ENCODE peak calls at places on chromosomes 16 and 17, in eight cellular contexts. T is AG04450, F is PC-9, V is pancreas, G is sigmoid colon, Z is A549, A is astrocyte of the cerebellum, U is fibroblast of villous mesenchyme. B is an unnamed sample.

GRCh38 chr17:57999496-58000017 is 7.5 kb downstream of the SRSF1 start:
- DNase-seq in T (peak; percentile 57), F (peak; percentile 75), V (no peak), G (no peak), Z (peak; percentile 81), A (peak; percentile 65), U (peak; percentile 87), B (no peak)

GRCh38 chr17:35543856-35544255 is 6.4 kb upstream of the SLFN12L start:
- DNase-seq in T (no peak), F (no peak), V (no peak), G (no peak), Z (no peak), A (no peak), U (no peak), B (no peak)

GRCh38 chr17:47741109-47741792 is 8.2 kb downstream of the TBX21 start:
- DNase-seq in T (no peak), F (no peak), V (no peak), G (peak; percentile 35), Z (no peak), A (no peak), U (no peak), B (no peak)

GRCh38 chr17:60792250-60792898 is 114.7 kb downstream of the BCAS3 start:
- DNase-seq in T (no peak), F (no peak), V (no peak), G (no peak), Z (no peak), A (no peak), U (no peak), B (no peak)

GRCh38 chr17:68324114-68324513 is 32.8 kb downstream of the ARSG start:
- DNase-seq in T (no peak), F (no peak), V (no peak), G (no peak), Z (no peak), A (no peak), U (no peak), B (no peak)

GRCh38 chr16:52705192-52705591 is 158.2 kb upstream of the TOX3 start:
- DNase-seq in T (no peak), F (no peak), V (no peak), G (no peak), Z (no peak), A (no peak), U (no peak), B (no peak)

GRCh38 chr17:39973496-39973895 is 7.1 kb upstream of the PSMD3 start:
- DNase-seq in T (no peak), F (no peak), V (no peak), G (no peak), Z (no peak), A (no peak), U (no peak), B (no peak)

GRCh38 chr16:79595261-79595660 is 5.3 kb downstream of the MAF start:
- DNase-seq in T (no peak), F (no peak), V (no peak), G (no peak), Z (no peak), A (no peak), U (peak; percentile 18), B (no peak)

GRCh38 chr16:564690-565419 is 1.9 kb upstream of the NHLRC4 start:
- DNase-seq in T (no peak), F (no peak), V (no peak), G (no peak), Z (no peak), A (no peak), U (no peak), B (no peak)

GRCh38 chr16:88754912-88755744 is 29.9 kb downstream of the PIEZO1 start:
- DNase-seq in T (peak; percentile 60), F (peak; percentile 96), V (no peak), G (no peak), Z (no peak), A (no peak), U (peak; percentile 46), B (no peak)

GRCh38 chr17:56808503-56808902 is 25.2 kb downstream of the C17orf67 start:
- DNase-seq in T (no peak), F (no peak), V (no peak), G (no peak), Z (no peak), A (no peak), U (no peak), B (no peak)

GRCh38 chr17:28675980-28676379 is 14.0 kb downstream of the SUPT6H start:
- DNase-seq in T (no peak), F (no peak), V (no peak), G (no peak), Z (peak; percentile 62), A (no peak), U (no peak), B (no peak)

GRCh38 chr16:30068750-30069574 is 3.4 kb downstream of the ALDOA start:
- DNase-seq in T (no peak), F (no peak), V (no peak), G (no peak), Z (peak; percentile 59), A (no peak), U (peak; percentile 42), B (no peak)
- TF ChIP-seq CTCF in T (peak; percentile 58), F (peak; percentile 79), V (peak; percentile 17), G (no peak), Z (peak; percentile 42), A (peak; percentile 63), U (peak; percentile 63), B (peak; percentile 31)

GRCh38 chr16:2535644-2536021 is 2.2 kb upstream of the PDPK1 start:
- DNase-seq in T (peak; percentile 62), F (no peak), V (no peak), G (peak; percentile 85), Z (peak; percentile 1), A (peak; percentile 62), U (peak; percentile 70), B (no peak)
- H3K4me3 ChIP-seq in T (no peak overlapping the region), F (no peak overlapping the region), V (no peak overlapping the region), G (no peak overlapping the region), Z (no peak overlapping the region), A (no peak overlapping the region), U (no peak overlapping the region), B (no peak overlapping the region)

GRCh38 chr17:3692346-3692745 is 3.6 kb downstream of the P2RX5 start:
- DNase-seq in T (no peak), F (no peak), V (no peak), G (no peak), Z (no peak), A (no peak), U (no peak), B (no peak)
- TF ChIP-seq CTCF in T (peak; percentile 13), F (no peak), V (no peak), G (no peak), Z (no peak), A (peak; percentile 8), U (peak; percentile 14), B (no peak)

GRCh38 chr17:44610331-44610730 is 45.9 kb upstream of the MEIOC start:
- DNase-seq in T (no peak), F (no peak), V (no peak), G (no peak), Z (no peak), A (no peak), U (no peak), B (no peak)

GRCh38 chr17:44610871-44611270 is 45.4 kb upstream of the MEIOC start:
- DNase-seq in T (no peak), F (no peak), V (no peak), G (no peak), Z (no peak), A (no peak), U (peak; percentile 62), B (no peak)

GRCh38 chr17:44606658-44607057 is 49.4 kb downstream of the FZD2 start:
- DNase-seq in T (no peak), F (no peak), V (no peak), G (no peak), Z (no peak), A (no peak), U (no peak), B (no peak)

GRCh38 chr17:44608732-44609435 is 47.4 kb upstream of the MEIOC start:
- DNase-seq in T (no peak), F (no peak), V (no peak), G (no peak), Z (no peak), A (no peak), U (peak; percentile 19), B (no peak)

GRCh38 chr17:44607836-44608690 is 48.2 kb upstream of the MEIOC start:
- DNase-seq in T (peak; percentile 37), F (no peak), V (no peak), G (no peak), Z (no peak), A (no peak), U (peak; percentile 44), B (no peak)
- H3K4me3 ChIP-seq in T (no peak overlapping the region), F (no peak overlapping the region), V (no peak overlapping the region), G (no peak overlapping the region), Z (no peak overlapping the region), A (no peak overlapping the region), U (no peak overlapping the region), B (no peak overlapping the region)

B was measured in left lung.